ENCODE peak calls at places on chromosomes 3 and 15, in nine cellular contexts. E, J, H, Q, F, W, X, P and C are unnamed samples.

GRCh38 chr3:112303811-112304325 is 9.9 kb upstream of the SLC9C1 start:
- DNase-seq in E (no peak), J (no peak), H (peak; percentile 42), Q (peak; percentile 20), F (peak; percentile 19), W (peak; percentile 24), X (no peak), P (no peak), C (no peak)

GRCh38 chr15:75732206-75732808 is 19.7 kb upstream of the CSPG4 start:
- DNase-seq in E (no peak), J (no peak), H (no peak), Q (no peak), F (no peak), W (no peak), X (no peak), P (no peak), C (no peak)

GRCh38 chr3:195905970-195906864 is 2.1 kb downstream of the TNK2 start:
- DNase-seq in E (no peak), J (no peak), H (peak; percentile 67), Q (no peak), F (peak; percentile 74), W (no peak), X (no peak), P (no peak), C (no peak)

GRCh38 chr3:122466701-122467240 is 48.0 kb downstream of the KPNA1 start:
- DNase-seq in E (no peak), J (no peak), H (no peak), Q (no peak), F (no peak), W (no peak), X (no peak), P (no peak), C (no peak)

GRCh38 chr3:172082269-172082668 is 42.9 kb downstream of the FNDC3B start:
- DNase-seq in E (peak; percentile 22), J (no peak), H (peak; percentile 98), Q (peak; percentile 88), F (peak; percentile 99), W (peak; percentile 50), X (peak; percentile 95), P (no peak), C (no peak)

GRCh38 chr3:103218146-103218545 is 783.3 kb downstream of the ZPLD1 start:
- DNase-seq in E (no peak), J (no peak), H (no peak), Q (no peak), F (no peak), W (no peak), X (no peak), P (no peak), C (peak; percentile 79)

GRCh38 chr15:25766421-25766820 is 96.7 kb downstream of the ATP10A start:
- DNase-seq in E (no peak), J (no peak), H (no peak), Q (no peak), F (no peak), W (no peak), X (no peak), P (no peak), C (no peak)

GRCh38 chr3:179452166-179452544 is 885 bp upstream of the GNB4 start:
- DNase-seq in E (no peak), J (no peak), H (peak; percentile 79), Q (peak; percentile 80), F (peak; percentile 71), W (no peak), X (peak; percentile 21), P (no peak), C (no peak)

GRCh38 chr15:90644946-90645725 is 72.0 kb upstream of the BLM start:
- DNase-seq in E (no peak), J (no peak), H (no peak), Q (no peak), F (no peak), W (no peak), X (no peak), P (no peak), C (no peak)

GRCh38 chr15:35725353-35725752 is 179.4 kb upstream of the DPH6 start:
- DNase-seq in E (no peak), J (no peak), H (peak; percentile 33), Q (peak; percentile 49), F (peak; percentile 13), W (no peak), X (peak; percentile 58), P (no peak), C (no peak)

GRCh38 chr3:24340966-24341365 is 153.7 kb downstream of the THRB start:
- DNase-seq in E (no peak), J (no peak), H (no peak), Q (no peak), F (no peak), W (no peak), X (no peak), P (no peak), C (no peak)

GRCh38 chr3:15345608-15346137 is 13.3 kb upstream of the SH3BP5 start:
- DNase-seq in E (peak; percentile 22), J (no peak), H (peak; percentile 46), Q (no peak), F (no peak), W (no peak), X (no peak), P (no peak), C (peak; percentile 80)

GRCh38 chr3:72991522-72991921 is 5.1 kb upstream of the PPP4R2 start:
- DNase-seq in E (no peak), J (no peak), H (no peak), Q (no peak), F (no peak), W (no peak), X (no peak), P (no peak), C (no peak)

GRCh38 chr3:171679011-171679492 is 131.2 kb downstream of the PLD1 start:
- DNase-seq in E (peak; percentile 45), J (no peak), H (no peak), Q (no peak), F (no peak), W (no peak), X (no peak), P (no peak), C (no peak)

GRCh38 chr15:96340611-96341464 is 10.3 kb downstream of the NR2F2 start:
- DNase-seq in E (peak; percentile 27), J (no peak), H (peak; percentile 81), Q (peak; percentile 45), F (peak; percentile 73), W (peak; percentile 61), X (no peak), P (peak; percentile 86), C (no peak)

GRCh38 chr3:136595862-136596697 is 156.1 kb downstream of the STAG1 start:
- DNase-seq in E (no peak), J (peak; percentile 9), H (no peak), Q (no peak), F (no peak), W (no peak), X (no peak), P (no peak), C (no peak)

GRCh38 chr3:194592798-194593752 is 40.1 kb downstream of the TMEM44 start:
- DNase-seq in E (no peak), J (no peak), H (peak; percentile 99), Q (peak; percentile 99), F (peak; percentile 100), W (no peak), X (peak; percentile 100), P (peak; percentile 76), C (no peak)

GRCh38 chr15:57458255-57458850 is 82.0 kb downstream of the CGNL1 start:
- DNase-seq in E (no peak), J (no peak), H (no peak), Q (no peak), F (no peak), W (no peak), X (no peak), P (no peak), C (no peak)

GRCh38 chr3:34011171-34012101 is 213.0 kb downstream of the PDCD6IP start:
- DNase-seq in E (no peak), J (no peak), H (peak; percentile 63), Q (peak; percentile 34), F (peak; percentile 63), W (no peak), X (no peak), P (peak; percentile 25), C (no peak)

GRCh38 chr3:129118745-129119144 is 2.9 kb downstream of the RAB43 start:
- DNase-seq in E (no peak), J (peak; percentile 87), H (no peak), Q (no peak), F (no peak), W (no peak), X (no peak), P (no peak), C (no peak)
- H3K4me3 ChIP-seq in E (no peak overlapping the region), J (peak overlapping the region; percentile 73), H (no peak overlapping the region), Q (no peak overlapping the region), F (no peak overlapping the region), W (no peak overlapping the region), X (no peak overlapping the region), P (no peak overlapping the region), C (no peak overlapping the region)

DNA sequence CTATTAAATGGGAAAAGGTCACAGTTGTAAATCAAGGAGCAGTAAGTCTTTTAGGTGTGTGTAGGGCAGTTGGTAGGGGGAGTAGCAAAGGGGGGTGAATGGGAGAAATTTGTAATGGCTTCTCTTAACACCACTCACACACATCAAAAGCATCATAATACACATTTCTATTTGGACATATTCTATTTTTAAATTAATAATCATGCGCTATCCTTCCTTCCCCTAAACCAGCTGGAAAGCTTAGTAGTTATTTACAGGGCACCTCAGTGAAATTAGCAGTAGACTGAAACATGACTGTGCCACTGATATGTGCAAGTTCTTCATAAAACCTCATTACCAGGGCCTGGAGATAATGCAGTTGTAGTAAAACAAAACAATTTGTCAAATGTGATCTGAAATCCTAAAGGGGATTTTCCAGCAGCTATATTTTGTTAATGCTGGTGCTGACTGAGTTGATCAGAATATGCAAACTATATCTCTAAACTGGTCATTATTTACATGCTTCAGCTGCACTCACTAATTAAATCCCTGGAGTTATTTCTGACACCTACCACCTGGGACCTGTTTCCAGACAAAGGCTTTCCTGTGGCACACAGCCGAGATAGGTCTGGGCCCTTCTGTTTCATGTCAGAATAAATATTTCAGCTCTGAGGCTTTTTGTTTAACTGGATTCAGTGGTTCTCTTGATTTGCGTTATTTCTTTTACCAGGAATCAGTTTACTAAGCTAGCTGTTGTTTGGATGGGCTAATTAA is 90.0 kb downstream of the B3GALNT1 start:
- DNase-seq in E (no peak), J (no peak), H (no peak), Q (no peak), F (no peak), W (no peak), X (no peak), P (no peak), C (no peak)
- H3K4me3 ChIP-seq in E (no peak overlapping the region), J (no peak overlapping the region), H (no peak overlapping the region), Q (no peak overlapping the region), F (no peak overlapping the region), W (no peak overlapping the region), X (no peak overlapping the region), P (no peak overlapping the region), C (no peak overlapping the region)

GRCh38 chr3:116663161-116663885 is 46.3 kb upstream of the TUSC7 start:
- DNase-seq in E (no peak), J (no peak), H (no peak), Q (no peak), F (no peak), W (no peak), X (no peak), P (no peak), C (no peak)
- H3K4me3 ChIP-seq in E (no peak overlapping the region), J (no peak overlapping the region), H (no peak overlapping the region), Q (no peak overlapping the region), F (no peak overlapping the region), W (no peak overlapping the region), X (no peak overlapping the region), P (no peak overlapping the region), C (no peak overlapping the region)

DNA sequence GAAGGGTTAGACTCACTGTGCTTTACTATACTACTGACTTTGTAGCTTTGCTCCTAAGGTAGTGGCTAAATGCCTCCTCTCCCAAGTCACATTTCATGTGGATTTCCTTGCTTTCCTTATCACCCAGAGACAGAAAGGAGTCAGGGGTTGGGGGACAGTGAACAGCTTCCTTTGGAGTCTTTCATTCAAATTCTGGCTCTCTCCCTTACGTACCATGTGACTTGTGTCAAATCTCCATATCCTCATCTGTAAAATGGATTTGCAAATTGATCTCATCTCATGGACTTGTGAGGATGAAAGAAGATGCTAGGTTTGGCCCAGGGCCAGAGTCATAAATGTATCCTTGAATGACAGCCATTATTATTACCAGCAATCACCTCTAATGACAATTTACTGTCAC is 67.8 kb upstream of the POLG start:
- DNase-seq in E (no peak), J (no peak), H (no peak), Q (no peak), F (no peak), W (no peak), X (no peak), P (no peak), C (no peak)
- H3K4me3 ChIP-seq in E (no peak overlapping the region), J (no peak overlapping the region), H (no peak overlapping the region), Q (no peak overlapping the region), F (no peak overlapping the region), W (no peak overlapping the region), X (no peak overlapping the region), P (no peak overlapping the region), C (no peak overlapping the region)